ENCODE peak calls at places on chromosomes 16 and 17, in five cellular contexts. R is hepatocyte, M is nephron progenitor cell, A is OCI-LY7, G is MCF 10A. O is an unnamed sample.

GRCh38 chr16:83549836-83550569 is 257.8 kb upstream of the HSBP1 start:
- DNase-seq in G (no peak), M (no peak), A (no peak), R (no peak), O (no peak)

GRCh38 chr17:2853111-2853721 is 57.0 kb downstream of the RAP1GAP2 start:
- DNase-seq in R (peak), M (peak), A (peak), G (peak), O (peak)

GRCh38 chr16:80463776-80464175 is 77.0 kb upstream of the DYNLRB2 start:
- DNase-seq in G (no peak), R (no peak), A (no peak), M (peak), O (no peak)

GRCh38 chr16:64983983-64984382 is 137.9 kb downstream of the CDH11 start:
- DNase-seq in R (peak), M (peak), G (peak), A (peak), O (no peak)

GRCh38 chr17:43573579-43574321 is 27.6 kb upstream of the ETV4 start:
- DNase-seq in M (no peak), R (peak), A (no peak), G (no peak), O (no peak)

GRCh38 chr16:88582912-88583575 is 12.8 kb downstream of the ZC3H18 start:
- DNase-seq in A (no peak), G (no peak), M (no peak), R (no peak), O (no peak)

GRCh38 chr16:16025214-16025968 is 76.0 kb downstream of the ABCC1 start:
- DNase-seq in R (no peak), M (no peak), A (peak), G (peak), O (peak)

GRCh38 chr16:56764835-56765234 is 34.9 kb downstream of the NUP93 start:
- DNase-seq in G (no peak), R (no peak), A (no peak), M (no peak), O (no peak)

GRCh38 chr17:36183001-36183810 is 6.8 kb upstream of the TBC1D3B start:
- DNase-seq in R (peak), A (no peak), M (peak), G (peak), O (peak)

GRCh38 chr16:73057369-73058210 is 9.7 kb upstream of the ZFHX3 start:
- DNase-seq in R (peak), M (peak), G (no peak), A (peak), O (peak)

GRCh38 chr16:78735337-78735736 is 635.9 kb downstream of the WWOX start:
- DNase-seq in G (no peak), A (no peak), M (no peak), R (no peak), O (no peak)

GRCh38 chr16:27526169-27526568 is 23.5 kb downstream of the GTF3C1 start:
- DNase-seq in R (peak), G (no peak), M (no peak), A (no peak), O (no peak)

DNA sequence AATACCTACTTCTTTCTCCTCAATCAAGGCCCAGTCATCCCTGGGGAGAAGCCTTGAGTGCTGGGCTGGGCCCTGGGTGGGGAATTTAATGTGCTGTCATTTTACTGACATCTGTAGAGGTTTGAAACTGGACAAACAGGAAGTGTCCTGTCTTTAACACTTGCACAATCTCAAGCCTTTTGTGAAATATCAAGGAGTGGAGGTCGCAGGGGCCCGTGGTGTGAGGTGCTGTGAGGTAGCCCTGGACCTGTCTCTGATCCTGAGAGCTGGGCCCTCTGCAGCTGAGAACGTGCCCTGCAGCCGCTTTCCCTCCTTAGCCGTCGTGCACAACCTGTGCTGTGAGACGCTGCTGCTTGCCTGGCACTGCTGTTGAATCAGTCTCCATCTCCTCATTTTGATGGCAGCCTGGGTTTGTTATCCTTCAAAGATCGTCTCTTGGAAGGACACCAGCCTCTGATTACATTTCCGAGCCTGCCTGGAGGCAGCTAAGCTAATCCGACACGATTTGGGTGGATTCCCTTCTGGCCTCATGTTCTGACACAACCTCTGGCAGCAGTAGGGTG is 29.9 kb downstream of the SMARCE1 start:
- DNase-seq in R (no peak), A (no peak), G (no peak), M (no peak), O (peak)
- TF ChIP-seq CTCF in R (no peak), A (no peak), G (no peak), M (no peak), O (no peak)

GRCh38 chr17:79606487-79606886 is 4.4 kb downstream of the RBFOX3 start:
- DNase-seq in R (no peak), G (no peak), M (no peak), A (no peak), O (no peak)

GRCh38 chr17:79609616-79610150 is 1.2 kb downstream of the RBFOX3 start:
- DNase-seq in R (no peak), G (no peak), M (peak), A (no peak), O (no peak)

GRCh38 chr17:79609175-79609589 is 1.7 kb downstream of the RBFOX3 start:
- DNase-seq in R (no peak), M (peak), A (no peak), G (no peak), O (no peak)

GRCh38 chr17:79608729-79609039 is 2.2 kb downstream of the RBFOX3 start:
- DNase-seq in R (no peak), A (no peak), G (no peak), M (peak), O (no peak)

GRCh38 chr17:79607941-79608728 is 2.7 kb downstream of the RBFOX3 start:
- DNase-seq in A (no peak), M (peak), G (no peak), R (peak), O (peak)
- TF ChIP-seq CTCF in A (no peak), M (no peak), G (no peak), R (peak), O (no peak)

GRCh38 chr16:53495325-53495724 is 7.7 kb downstream of the AKTIP start:
- DNase-seq in A (no peak), R (no peak), G (no peak), M (no peak), O (no peak)
- TF ChIP-seq CTCF in A (peak), R (no peak), G (no peak), M (no peak), O (no peak)

GRCh38 chr17:65990593-65990992 is 201.3 kb downstream of the CEP112 start:
- DNase-seq in M (no peak), R (no peak), A (no peak), G (no peak), O (no peak)

GRCh38 chr17:65985571-65985970 is 206.4 kb downstream of the CEP112 start:
- DNase-seq in M (no peak), G (no peak), R (no peak), A (no peak), O (no peak)

GRCh38 chr17:65984299-65984698 is 207.6 kb downstream of the CEP112 start:
- DNase-seq in R (no peak), G (peak), M (no peak), A (no peak), O (no peak)

GRCh38 chr17:65988451-65988850 is 203.5 kb downstream of the CEP112 start:
- DNase-seq in R (no peak), M (no peak), G (no peak), A (no peak), O (no peak)

GRCh38 chr17:65987988-65988387 is 203.9 kb downstream of the CEP112 start:
- DNase-seq in M (no peak), G (peak), R (peak), A (peak), O (no peak)
- TF ChIP-seq CTCF in M (peak), G (peak), R (peak), A (peak), O (no peak)

DNA sequence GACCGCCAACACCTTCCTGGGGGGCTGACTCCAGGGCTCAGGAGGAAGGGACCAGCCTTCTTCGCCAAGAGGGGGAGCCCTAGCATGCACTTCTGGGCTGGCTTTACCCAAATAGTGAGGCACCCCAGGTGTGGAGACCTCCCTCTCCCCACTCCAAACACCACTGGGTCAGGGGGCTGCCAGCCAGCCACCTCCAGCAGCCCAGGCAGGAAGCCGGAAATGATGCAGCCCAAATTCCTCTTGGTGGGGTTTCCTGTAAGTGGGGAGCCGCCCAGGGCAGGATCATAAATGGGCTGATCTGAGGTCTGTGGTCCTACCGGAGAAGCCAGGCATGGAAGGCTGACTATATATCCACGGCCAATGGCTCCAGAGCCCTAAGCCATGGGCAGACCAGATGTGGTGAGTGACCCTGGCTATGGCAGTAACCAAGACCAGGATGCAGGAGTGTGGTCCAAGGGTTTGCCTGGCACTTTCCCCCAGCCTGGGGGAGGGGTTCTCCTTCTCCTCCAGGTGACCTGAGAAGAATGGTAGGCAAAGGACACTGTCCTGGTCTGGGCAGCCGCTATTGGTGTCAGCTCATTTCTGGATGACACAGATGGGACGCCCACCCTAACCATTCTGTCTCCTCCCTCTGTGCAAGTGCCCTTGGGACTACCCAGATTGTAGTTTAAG is 4.2 kb downstream of the GIT1 start:
- DNase-seq in R (no peak), G (no peak), A (peak), M (peak), O (no peak)
- TF ChIP-seq CTCF in R (no peak), G (no peak), A (peak), M (no peak), O (peak)

GRCh38 chr16:70714526-70715112 is 28.8 kb upstream of the MTSS2 start:
- DNase-seq in R (no peak), G (no peak), M (no peak), A (no peak), O (no peak)

GRCh38 chr16:70717065-70717464 is 31.2 kb upstream of the MTSS2 start:
- DNase-seq in A (no peak), G (no peak), M (no peak), R (no peak), O (no peak)

GRCh38 chr16:70713781-70714180 is 27.9 kb upstream of the MTSS2 start:
- DNase-seq in G (no peak), A (no peak), R (no peak), M (no peak), O (no peak)

GRCh38 chr16:70715860-70716357 is 30.1 kb upstream of the MTSS2 start:
- DNase-seq in A (no peak), R (peak), M (no peak), G (peak), O (no peak)

GRCh38 chr16:70715113-70715711 is 29.4 kb upstream of the MTSS2 start:
- DNase-seq in G (peak), R (peak), M (peak), A (no peak), O (no peak)
- TF ChIP-seq CTCF in G (no peak), R (no peak), M (no peak), A (no peak), O (no peak)

GRCh38 chr17:73643012-73643845 is 1.0 kb downstream of the SDK2 start:
- DNase-seq in M (peak), R (peak), A (no peak), G (no peak), O (peak)
- TF ChIP-seq CTCF in M (no peak), R (peak), A (no peak), G (peak), O (no peak)